ENCODE peak calls at places on chromosome 4, in five cellular contexts. A, R, I, P and C are unnamed samples.

GRCh38 chr4:173735055-173735454 is 205.0 kb upstream of the HAND2 start:
- DNase-seq in I (no peak), A (no peak), R (peak), P (no peak), C (no peak)

GRCh38 chr4:152283806-152284470 is 252.0 kb downstream of the FBXW7 start:
- DNase-seq in R (peak), A (no peak), P (no peak), I (no peak), C (no peak)

GRCh38 chr4:158783775-158784174 is 14.9 kb downstream of the FNIP2 start:
- DNase-seq in I (no peak), P (no peak), R (peak), A (no peak), C (no peak)

GRCh38 chr4:128663325-128663724 is 146.2 kb upstream of the JADE1 start:
- DNase-seq in I (no peak), A (no peak), P (no peak), R (no peak), C (no peak)

GRCh38 chr4:182230256-182230655 is 12.9 kb upstream of the TENM3 start:
- DNase-seq in A (no peak), P (no peak), I (no peak), R (no peak), C (no peak)

GRCh38 chr4:77845400-77845799 is 17.2 kb upstream of the MRPL1 start:
- DNase-seq in P (no peak), R (no peak), I (no peak), A (no peak), C (no peak)

GRCh38 chr4:78616046-78616498 is 64.5 kb downstream of the ANXA3 start:
- DNase-seq in I (no peak), P (no peak), A (no peak), R (no peak), C (no peak)

GRCh38 chr4:119835511-119835910 is 206.9 kb upstream of the PDE5A start:
- DNase-seq in R (no peak), A (no peak), P (no peak), I (no peak), C (no peak)

GRCh38 chr4:169618286-169618685 is 2.1 kb upstream of the CLCN3 start:
- DNase-seq in P (no peak), A (no peak), R (peak), I (no peak), C (no peak)

GRCh38 chr4:103144926-103145325 is 45.3 kb upstream of the BDH2 start:
- DNase-seq in P (no peak), R (no peak), I (no peak), A (no peak), C (no peak)

GRCh38 chr4:187993827-187994226 is 1.7 kb upstream of the ZFP42 start:
- DNase-seq in P (no peak), R (no peak), A (no peak), I (no peak), C (peak)
- TF ChIP-seq CTCF in P (no peak), R (peak), A (no peak), I (peak), C (peak)

GRCh38 chr4:87216469-87216868 is 3.9 kb downstream of the KLHL8 start:
- DNase-seq in P (no peak), A (no peak), R (peak), I (no peak), C (no peak)

GRCh38 chr4:87224036-87224923 is 3.9 kb upstream of the KLHL8 start:
- DNase-seq in P (no peak), R (no peak), I (no peak), A (no peak), C (no peak)

GRCh38 chr4:87219648-87220093 is 747 bp downstream of the KLHL8 start:
- DNase-seq in R (peak), P (peak), I (no peak), A (peak), C (no peak)

GRCh38 chr4:87220094-87220831 is at the start of gene KLHL8:
- DNase-seq in P (peak), A (peak), R (peak), I (no peak), C (peak)
- TF ChIP-seq CTCF in P (peak), A (no peak), R (peak), I (peak), C (no peak)

DNA sequence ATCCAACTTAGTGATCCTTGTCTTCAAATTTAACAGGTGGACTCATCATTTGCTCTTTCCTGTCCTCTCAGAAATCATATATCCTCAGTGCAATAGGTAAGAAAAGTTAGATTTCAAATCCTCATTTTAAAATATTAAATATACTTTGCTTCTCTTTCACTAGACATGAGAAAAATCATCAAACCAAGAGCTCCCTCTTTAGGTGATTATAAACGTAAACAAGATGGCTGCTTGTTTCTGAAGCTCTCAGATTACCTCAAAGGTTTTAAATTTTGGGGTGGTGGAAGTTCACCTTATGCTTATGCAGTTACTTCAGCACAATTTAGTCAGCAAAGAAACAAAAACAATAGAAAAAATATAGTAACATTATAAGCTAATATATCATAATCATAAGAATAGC is 27.3 kb downstream of the CSN3 start:
- DNase-seq in R (peak), A (no peak), I (no peak), P (no peak), C (no peak)
- TF ChIP-seq CTCF in R (peak), A (no peak), I (no peak), P (no peak), C (no peak)

GRCh38 chr4:2526559-2526958 is 9.9 kb upstream of the FAM193A start:
- DNase-seq in P (no peak), R (no peak), I (no peak), A (no peak), C (no peak)
- TF ChIP-seq CTCF in P (no peak), R (no peak), I (no peak), A (no peak), C (no peak)